ENCODE peak calls at places on chromosomes 13 and 19, in ten cellular contexts. O is aorta, K is left lung, Z is cardiac muscle cell, S is adipocyte, J is Panc1, G is right lobe of liver, D is stomach, W is IMR-90, R is RWPE2. L is an unnamed sample. For H3K4me1, the result is how much of the 10 kb centered on the place peaks cover.

GRCh38 chr13:51488212-51488611 is 35.4 kb upstream of the INTS6 start:
- DNase-seq in O (no peak), K (no peak), Z (no peak), S (no peak), J (no peak), G (no peak), D (no peak), W (no peak), R (no peak), L (no peak)

GRCh38 chr19:907183-907853 is 5.7 kb downstream of the R3HDM4 start:
- DNase-seq in O (no peak), K (no peak), Z (no peak), S (no peak), J (no peak), G (no peak), D (no peak), W (no peak), R (no peak), L (no peak)

GRCh38 chr19:4014541-4015491 is 7.3 kb downstream of the PIAS4 start:
- DNase-seq in O (no peak), K (no peak), Z (no peak), S (no peak), J (no peak), G (peak), D (peak), W (no peak), R (no peak), L (no peak)

GRCh38 chr13:64289702-64290101 is 2874.1 kb upstream of the PCDH20 start:
- DNase-seq in O (no peak), K (no peak), Z (no peak), S (no peak), J (no peak), G (no peak), D (no peak), W (no peak), R (no peak), L (no peak)

GRCh38 chr13:79395881-79396280 is 10.2 kb downstream of the RBM26 start:
- DNase-seq in O (no peak), K (no peak), Z (no peak), S (no peak), J (no peak), G (no peak), D (no peak), W (no peak), R (no peak), L (no peak)

GRCh38 chr13:27341616-27342015 is 71.0 kb downstream of the RASL11A start:
- DNase-seq in O (no peak), K (no peak), Z (peak), S (no peak), J (no peak), G (no peak), D (no peak), W (no peak), R (no peak), L (no peak)

GRCh38 chr19:1268392-1269064 is 604 bp upstream of the CIRBP start:
- DNase-seq in O (no peak), K (no peak), Z (no peak), S (no peak), J (no peak), G (peak), D (no peak), W (no peak), R (no peak), L (no peak)

GRCh38 chr13:50355797-50356196 is 340.6 kb downstream of the KCNRG start:
- DNase-seq in O (no peak), K (no peak), Z (no peak), S (no peak), J (no peak), G (no peak), D (no peak), W (no peak), R (no peak), L (no peak)

GRCh38 chr19:1106841-1107654 is 3.3 kb downstream of the GPX4 start:
- DNase-seq in O (no peak), K (no peak), Z (peak), S (peak), J (no peak), G (no peak), D (peak), W (peak), R (no peak), L (no peak)

GRCh38 chr19:33134571-33135041 is 2.7 kb downstream of the WDR88 start:
- DNase-seq in O (no peak), K (no peak), Z (no peak), S (no peak), J (no peak), G (no peak), D (no peak), W (no peak), R (no peak), L (no peak)

GRCh38 chr13:93259527-93260080 is 33.0 kb downstream of the GPC6 start:
- DNase-seq in O (no peak), K (no peak), Z (no peak), S (peak), J (no peak), G (no peak), D (no peak), W (peak), R (no peak), L (no peak)

GRCh38 chr19:50719566-50719965 is at the start of gene SHANK1:
- DNase-seq in O (no peak), K (no peak), Z (peak), S (peak), J (no peak), G (no peak), D (no peak), W (peak), R (no peak), L (no peak)

GRCh38 chr13:89363144-89363543 is 1692.0 kb downstream of the SLITRK5 start:
- DNase-seq in O (no peak), K (no peak), Z (no peak), S (no peak), J (no peak), G (no peak), D (no peak), W (no peak), R (no peak), L (no peak)

GRCh38 chr19:6811906-6812305 is 39.4 kb downstream of the VAV1 start:
- DNase-seq in O (no peak), K (no peak), Z (peak), S (peak), J (no peak), G (no peak), D (no peak), W (peak), R (no peak), L (no peak)

GRCh38 chr19:2603320-2603719 is 99.2 kb downstream of the GNG7 start:
- DNase-seq in O (peak), K (peak), Z (peak), S (peak), J (no peak), G (no peak), D (no peak), W (no peak), R (no peak), L (peak)

GRCh38 chr13:29496241-29496712 is 99.2 kb downstream of the SLC7A1 start:
- DNase-seq in O (peak), K (no peak), Z (peak), S (no peak), J (no peak), G (no peak), D (peak), W (no peak), R (no peak), L (no peak)

GRCh38 chr13:105410602-105411001 is 1124.9 kb downstream of the EFNB2 start:
- DNase-seq in O (peak), K (peak), Z (peak), S (no peak), J (no peak), G (peak), D (peak), W (peak), R (no peak), L (no peak)

GRCh38 chr19:6509118-6509971 is 7.2 kb upstream of the TUBB4A start:
- DNase-seq in O (peak), K (peak), Z (no peak), S (no peak), J (no peak), G (no peak), D (peak), W (no peak), R (no peak), L (no peak)

GRCh38 chr19:6108721-6109633 is 1.3 kb downstream of the RFX2 start:
- DNase-seq in O (peak), K (peak), Z (peak), S (peak), J (no peak), G (peak), D (peak), W (peak), R (no peak), L (peak)

GRCh38 chr13:50320297-50320862 is 305.1 kb downstream of the KCNRG start:
- DNase-seq in O (no peak), K (no peak), Z (peak), S (no peak), J (no peak), G (no peak), D (no peak), W (peak), R (no peak), L (no peak)

GRCh38 chr13:98447881-98448641 is 128.8 kb downstream of the STK24 start:
- DNase-seq in O (no peak), K (no peak), Z (peak), S (no peak), J (no peak), G (no peak), D (no peak), W (no peak), R (no peak), L (no peak)

GRCh38 chr13:53800011-53800410 is 771.4 kb downstream of the OLFM4 start:
- DNase-seq in O (no peak), K (no peak), Z (no peak), S (no peak), J (no peak), G (no peak), D (no peak), W (no peak), R (no peak), L (no peak)

GRCh38 chr19:49116544-49116943 is 2.4 kb downstream of the LIN7B start:
- DNase-seq in O (peak), K (peak), Z (no peak), S (no peak), J (no peak), G (no peak), D (peak), W (no peak), R (no peak), L (no peak)

GRCh38 chr19:5397804-5398692 is 57.2 kb upstream of the ZNRF4 start:
- DNase-seq in O (no peak), K (no peak), Z (peak), S (peak), J (no peak), G (no peak), D (no peak), W (no peak), R (no peak), L (no peak)

GRCh38 chr19:50199254-50199545 is 4.2 kb upstream of the MYH14 start:
- DNase-seq in O (no peak), K (no peak), Z (no peak), S (no peak), J (no peak), G (no peak), D (peak), W (no peak), R (no peak), L (no peak)

GRCh38 chr19:33216198-33216830 is 9.3 kb downstream of the SLC7A10 start:
- DNase-seq in O (no peak), K (no peak), Z (no peak), S (no peak), J (no peak), G (no peak), D (no peak), W (no peak), R (no peak), L (no peak)

GRCh38 chr19:29040291-29040690 is 172.7 kb downstream of the UQCRFS1 start:
- DNase-seq in O (no peak), K (no peak), Z (no peak), S (no peak), J (no peak), G (no peak), D (no peak), W (no peak), R (no peak), L (no peak)

GRCh38 chr19:44762033-44762432 is 13.5 kb downstream of the BCL3 start:
- DNase-seq in O (no peak), K (no peak), Z (no peak), S (no peak), J (no peak), G (no peak), D (no peak), W (no peak), R (no peak), L (no peak)

GRCh38 chr19:44757735-44758505 is 9.4 kb downstream of the BCL3 start:
- DNase-seq in O (peak), K (peak), Z (peak), S (no peak), J (no peak), G (peak), D (peak), W (peak), R (no peak), L (peak)

GRCh38 chr19:44758596-44758995 is 10.1 kb downstream of the BCL3 start:
- DNase-seq in O (no peak), K (no peak), Z (peak), S (no peak), J (no peak), G (no peak), D (no peak), W (no peak), R (no peak), L (no peak)

GRCh38 chr19:44757057-44757734 is 8.7 kb downstream of the BCL3 start:
- DNase-seq in O (peak), K (no peak), Z (peak), S (no peak), J (no peak), G (no peak), D (peak), W (peak), R (no peak), L (peak)

DNA sequence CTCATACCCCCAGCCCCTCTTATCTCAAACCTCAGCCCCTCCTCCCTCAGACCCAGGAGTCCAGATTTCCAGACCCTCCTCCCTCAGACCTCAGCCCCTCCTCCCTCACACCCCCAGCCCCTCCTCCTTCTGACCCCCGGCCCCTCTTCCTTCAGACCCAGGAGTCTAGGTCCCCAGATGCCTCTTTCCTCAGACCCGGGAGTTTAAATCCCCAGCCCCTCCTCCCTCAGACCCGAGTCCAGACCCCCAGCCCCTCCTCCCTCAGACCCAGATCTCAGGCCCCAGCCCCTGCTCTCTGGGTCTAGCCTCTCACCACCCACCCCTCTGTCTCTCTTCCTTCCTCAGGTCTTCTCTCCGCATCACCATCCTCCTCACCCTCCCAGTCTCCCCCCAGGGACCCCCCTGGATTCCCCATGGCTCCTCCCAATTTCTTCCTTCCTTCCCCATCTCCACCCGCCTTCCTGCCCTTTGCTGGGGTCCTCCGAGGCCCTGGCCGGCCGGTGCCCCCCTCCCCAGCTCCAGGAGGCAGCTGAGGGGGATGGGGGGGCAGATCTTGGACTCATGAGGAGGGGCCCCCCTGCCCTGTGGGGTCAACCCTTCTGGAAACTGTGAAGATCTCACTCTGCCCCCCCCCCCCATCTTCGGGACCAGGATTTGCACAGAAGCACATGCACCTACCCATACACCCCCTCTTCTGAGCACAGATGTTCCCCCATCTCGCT is 10.7 kb downstream of the BCL3 start:
- DNase-seq in O (no peak), K (no peak), Z (no peak), S (no peak), J (no peak), G (no peak), D (no peak), W (no peak), R (no peak), L (no peak)
- H3K4me1 ChIP-seq in O (under half), K (under half), Z (under half), S (under half), J (under half), G (under half), D (half or more), W (under half), R (under half), L (under half)

GRCh38 chr13:37534181-37534580 is 64.4 kb downstream of the POSTN start:
- DNase-seq in O (no peak), K (no peak), Z (peak), S (peak), J (no peak), G (no peak), D (no peak), W (peak), R (no peak), L (no peak)

GRCh38 chr13:37540228-37540627 is 58.3 kb downstream of the POSTN start:
- DNase-seq in O (no peak), K (no peak), Z (peak), S (peak), J (no peak), G (no peak), D (no peak), W (peak), R (no peak), L (no peak)

GRCh38 chr13:37539176-37539575 is 59.4 kb downstream of the POSTN start:
- DNase-seq in O (no peak), K (no peak), Z (no peak), S (no peak), J (no peak), G (no peak), D (no peak), W (no peak), R (no peak), L (no peak)
- H3K4me1 ChIP-seq in O (under half), K (under half), Z (under half), S (under half), J (under half), G (under half), D (under half), W (under half), R (under half), L (under half)

GRCh38 chr19:45104658-45105384 is 11.8 kb downstream of the PPP1R37 start:
- DNase-seq in O (no peak), K (no peak), Z (no peak), S (no peak), J (no peak), G (no peak), D (no peak), W (no peak), R (no peak), L (no peak)
- H3K4me1 ChIP-seq in O (under half), K (under half), Z (under half), S (under half), J (under half), G (under half), D (half or more), W (under half), R (under half), L (half or more)

GRCh38 chr19:47768604-47769003 is 9.9 kb upstream of the SELENOW start:
- DNase-seq in O (no peak), K (no peak), Z (no peak), S (no peak), J (no peak), G (no peak), D (no peak), W (no peak), R (no peak), L (no peak)
- H3K4me1 ChIP-seq in O (under half), K (under half), Z (under half), S (under half), J (under half), G (under half), D (under half), W (under half), R (under half), L (under half)

DNA sequence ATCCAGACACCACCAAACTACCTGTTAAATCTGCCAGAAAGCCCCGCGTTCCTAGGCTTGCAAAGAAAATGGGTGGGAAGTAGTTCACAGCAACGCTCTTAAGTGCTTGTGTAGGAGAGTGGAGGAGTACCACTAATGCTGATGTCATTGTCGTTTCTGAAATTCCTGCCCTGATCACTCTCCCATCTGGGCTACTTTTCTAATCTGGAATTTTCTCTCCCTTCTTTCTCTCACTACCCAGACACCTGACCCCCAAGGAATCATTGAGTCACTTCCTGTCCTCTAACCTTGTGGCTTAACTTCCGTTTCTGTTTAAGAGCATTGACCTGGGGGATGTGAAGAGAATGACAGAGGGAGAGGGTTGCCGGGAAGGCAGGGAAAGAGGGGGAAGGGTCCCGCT is 98.7 kb downstream of the STARD13 start:
- DNase-seq in O (no peak), K (no peak), Z (peak), S (no peak), J (peak), G (no peak), D (no peak), W (peak), R (no peak), L (no peak)
- H3K4me1 ChIP-seq in O (under half), K (under half), Z (under half), S (under half), J (under half), G (under half), D (half or more), W (under half), R (under half), L (half or more)

GRCh38 chr19:39411006-39411831 is 1.2 kb upstream of the PLEKHG2 start:
- DNase-seq in O (peak), K (peak), Z (peak), S (peak), J (no peak), G (peak), D (peak), W (peak), R (no peak), L (peak)
- H3K4me1 ChIP-seq in O (under half), K (under half), Z (under half), S (under half), J (half or more), G (under half), D (half or more), W (under half), R (under half), L (under half)

GRCh38 chr13:39376088-39376487 is 226.9 kb downstream of the LHFPL6 start:
- DNase-seq in O (no peak), K (no peak), Z (no peak), S (no peak), J (no peak), G (no peak), D (no peak), W (no peak), R (no peak), L (no peak)

GRCh38 chr13:39378293-39378692 is 224.7 kb downstream of the LHFPL6 start:
- DNase-seq in O (no peak), K (no peak), Z (no peak), S (no peak), J (no peak), G (no peak), D (no peak), W (no peak), R (no peak), L (no peak)

GRCh38 chr13:39373108-39373507 is 229.9 kb downstream of the LHFPL6 start:
- DNase-seq in O (no peak), K (no peak), Z (no peak), S (no peak), J (no peak), G (no peak), D (no peak), W (no peak), R (no peak), L (no peak)

GRCh38 chr13:39377699-39378098 is 225.3 kb downstream of the LHFPL6 start:
- DNase-seq in O (no peak), K (no peak), Z (no peak), S (no peak), J (no peak), G (no peak), D (no peak), W (no peak), R (no peak), L (no peak)

DNA sequence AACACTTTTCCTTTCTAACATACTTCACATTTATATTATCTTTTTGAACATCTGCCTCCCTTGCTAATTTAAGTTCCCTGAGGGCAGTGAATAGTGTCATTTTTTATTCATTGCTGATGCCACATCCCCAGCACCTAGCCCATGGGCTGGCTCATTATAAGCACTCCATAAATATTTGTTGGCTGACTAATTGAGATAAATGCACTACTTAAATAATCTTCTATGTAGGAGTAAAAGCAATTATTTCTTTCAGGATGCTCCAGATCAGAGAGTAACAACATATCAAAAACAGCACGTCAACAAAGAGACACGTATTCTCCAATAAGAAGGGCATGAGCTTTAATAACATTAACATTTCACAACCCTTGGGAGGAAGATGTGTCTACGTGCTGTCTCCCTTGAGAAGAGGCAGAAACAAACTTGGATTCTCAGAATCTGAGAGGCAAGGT is 228.2 kb downstream of the LHFPL6 start:
- DNase-seq in O (no peak), K (no peak), Z (no peak), S (no peak), J (no peak), G (no peak), D (no peak), W (no peak), R (no peak), L (no peak)
- H3K4me1 ChIP-seq in O (under half), K (under half), Z (under half), S (under half), J (under half), G (under half), D (under half), W (under half), R (under half), L (under half)

GRCh38 chr19:12786950-12787349 is 4.3 kb upstream of the JUNB start:
- DNase-seq in O (no peak), K (no peak), Z (no peak), S (no peak), J (no peak), G (peak), D (no peak), W (no peak), R (no peak), L (no peak)
- H3K4me1 ChIP-seq in O (under half), K (half or more), Z (under half), S (half or more), J (half or more), G (under half), D (half or more), W (half or more), R (half or more), L (half or more)